ENCODE peak calls at places on chromosome 11, in seven cellular contexts. One of them, this sample, is unnamed.
A peak's percentile ranks its signal among the peaks of the same experiment; 100 is the strongest.

GRCh38 chr11:13278620-13279486 is 1.3 kb downstream of the BMAL1 start:
- DNase-seq in hepatocyte: peak; percentile 19
- DNase-seq in suprapubic skin: no peak
- DNase-seq in iPS DF 6.9: no peak
- DNase-seq in H9: no peak
- DNase-seq in colonic mucosa: no peak
- DNase-seq in GM23338: peak; percentile 60
- DNase-seq in this sample: no peak

GRCh38 chr11:73363147-73363546 is 13.1 kb upstream of the RELT start:
- DNase-seq in hepatocyte: no peak
- DNase-seq in suprapubic skin: no peak
- DNase-seq in iPS DF 6.9: no peak
- DNase-seq in H9: no peak
- DNase-seq in colonic mucosa: no peak
- DNase-seq in GM23338: no peak
- DNase-seq in this sample: no peak

GRCh38 chr11:129315781-129316579 is 59.7 kb upstream of the BARX2 start:
- DNase-seq in hepatocyte: peak; percentile 58
- DNase-seq in suprapubic skin: no peak
- DNase-seq in iPS DF 6.9: no peak
- DNase-seq in H9: peak; percentile 79
- DNase-seq in colonic mucosa: peak; percentile 87
- DNase-seq in GM23338: peak; percentile 62
- DNase-seq in this sample: no peak

GRCh38 chr11:88051386-88051785 is 123.9 kb downstream of the RAB38 start:
- DNase-seq in hepatocyte: no peak
- DNase-seq in suprapubic skin: no peak
- DNase-seq in iPS DF 6.9: no peak
- DNase-seq in H9: no peak
- DNase-seq in colonic mucosa: no peak
- DNase-seq in GM23338: no peak
- DNase-seq in this sample: no peak

GRCh38 chr11:68706237-68706636 is 21.9 kb downstream of the GAL start:
- DNase-seq in hepatocyte: no peak
- DNase-seq in suprapubic skin: no peak
- DNase-seq in iPS DF 6.9: no peak
- DNase-seq in H9: no peak
- DNase-seq in colonic mucosa: no peak
- DNase-seq in GM23338: peak; percentile 65
- DNase-seq in this sample: no peak

GRCh38 chr11:57387284-57388030 is 3.0 kb downstream of the PRG2 start:
- DNase-seq in hepatocyte: no peak
- DNase-seq in suprapubic skin: no peak
- DNase-seq in iPS DF 6.9: no peak
- DNase-seq in H9: no peak
- DNase-seq in colonic mucosa: no peak
- DNase-seq in GM23338: no peak
- DNase-seq in this sample: no peak

GRCh38 chr11:71211631-71212030 is 40.7 kb downstream of the SHANK2 start:
- DNase-seq in hepatocyte: no peak
- DNase-seq in suprapubic skin: no peak
- DNase-seq in iPS DF 6.9: no peak
- DNase-seq in H9: no peak
- DNase-seq in colonic mucosa: no peak
- DNase-seq in GM23338: no peak
- DNase-seq in this sample: no peak

GRCh38 chr11:1755344-1756023 is 5.1 kb upstream of the IFITM10 start:
- DNase-seq in hepatocyte: no peak
- DNase-seq in suprapubic skin: no peak
- DNase-seq in iPS DF 6.9: no peak
- DNase-seq in H9: no peak
- DNase-seq in colonic mucosa: no peak
- DNase-seq in GM23338: no peak
- DNase-seq in this sample: no peak

GRCh38 chr11:97364047-97364446 is 974.2 kb downstream of the JRKL start:
- DNase-seq in hepatocyte: no peak
- DNase-seq in suprapubic skin: no peak
- DNase-seq in iPS DF 6.9: no peak
- DNase-seq in H9: no peak
- DNase-seq in colonic mucosa: no peak
- DNase-seq in GM23338: no peak
- DNase-seq in this sample: no peak

GRCh38 chr11:130001491-130002351 is 914 bp downstream of the PRDM10 start:
- DNase-seq in hepatocyte: peak; percentile 63
- DNase-seq in suprapubic skin: peak; percentile 70
- DNase-seq in iPS DF 6.9: no peak
- DNase-seq in H9: peak; percentile 48
- DNase-seq in colonic mucosa: peak; percentile 53
- DNase-seq in GM23338: peak; percentile 54
- DNase-seq in this sample: no peak

GRCh38 chr11:62466444-62466843 is 47.6 kb downstream of the SCGB1A1 start:
- DNase-seq in hepatocyte: no peak
- DNase-seq in suprapubic skin: no peak
- DNase-seq in iPS DF 6.9: no peak
- DNase-seq in H9: no peak
- DNase-seq in colonic mucosa: no peak
- DNase-seq in GM23338: no peak
- DNase-seq in this sample: no peak

GRCh38 chr11:123474994-123475393 is 44.9 kb downstream of the GRAMD1B start:
- DNase-seq in hepatocyte: no peak
- DNase-seq in suprapubic skin: no peak
- DNase-seq in iPS DF 6.9: no peak
- DNase-seq in H9: no peak
- DNase-seq in colonic mucosa: no peak
- DNase-seq in GM23338: no peak
- DNase-seq in this sample: no peak

GRCh38 chr11:11444027-11444799 is 91.2 kb upstream of the CSNK2A3 start:
- DNase-seq in hepatocyte: no peak
- DNase-seq in suprapubic skin: no peak
- DNase-seq in iPS DF 6.9: no peak
- DNase-seq in H9: no peak
- DNase-seq in colonic mucosa: no peak
- DNase-seq in GM23338: no peak
- DNase-seq in this sample: no peak

GRCh38 chr11:27710536-27710935 is 10.3 kb upstream of the BDNF start:
- DNase-seq in hepatocyte: no peak
- DNase-seq in suprapubic skin: no peak
- DNase-seq in iPS DF 6.9: no peak
- DNase-seq in H9: no peak
- DNase-seq in colonic mucosa: no peak
- DNase-seq in GM23338: no peak
- DNase-seq in this sample: no peak

GRCh38 chr11:65899356-65900124 is 648 bp downstream of the FOSL1 start:
- DNase-seq in hepatocyte: peak; percentile 84
- DNase-seq in suprapubic skin: peak; percentile 89
- DNase-seq in iPS DF 6.9: no peak
- DNase-seq in H9: peak; percentile 67
- DNase-seq in colonic mucosa: peak; percentile 57
- DNase-seq in GM23338: peak; percentile 67
- DNase-seq in this sample: no peak

GRCh38 chr11:1866776-1867175 is 13.9 kb downstream of the LSP1 start:
- DNase-seq in hepatocyte: no peak
- DNase-seq in suprapubic skin: no peak
- DNase-seq in iPS DF 6.9: no peak
- DNase-seq in H9: no peak
- DNase-seq in colonic mucosa: no peak
- DNase-seq in GM23338: no peak
- DNase-seq in this sample: no peak

GRCh38 chr11:128472128-128473110 is 114.9 kb downstream of the ETS1 start:
- DNase-seq in hepatocyte: no peak
- DNase-seq in suprapubic skin: no peak
- DNase-seq in iPS DF 6.9: no peak
- DNase-seq in H9: no peak
- DNase-seq in colonic mucosa: no peak
- DNase-seq in GM23338: no peak
- DNase-seq in this sample: no peak

GRCh38 chr11:130211781-130212401 is 52.3 kb downstream of the ST14 start:
- DNase-seq in hepatocyte: no peak
- DNase-seq in suprapubic skin: peak; percentile 44
- DNase-seq in iPS DF 6.9: no peak
- DNase-seq in H9: peak; percentile 20
- DNase-seq in colonic mucosa: peak; percentile 18
- DNase-seq in GM23338: no peak
- DNase-seq in this sample: no peak

GRCh38 chr11:11400635-11401232 is 47.7 kb upstream of the CSNK2A3 start:
- DNase-seq in hepatocyte: no peak
- DNase-seq in suprapubic skin: no peak
- DNase-seq in iPS DF 6.9: peak; percentile 33
- DNase-seq in H9: peak; percentile 59
- DNase-seq in colonic mucosa: no peak
- DNase-seq in GM23338: peak; percentile 75
- DNase-seq in this sample: no peak

GRCh38 chr11:9771126-9771624 is 107.3 kb downstream of the SWAP70 start:
- DNase-seq in hepatocyte: no peak
- DNase-seq in suprapubic skin: no peak
- DNase-seq in iPS DF 6.9: no peak
- DNase-seq in H9: no peak
- DNase-seq in colonic mucosa: no peak
- DNase-seq in GM23338: no peak
- DNase-seq in this sample: no peak

GRCh38 chr11:96045622-96046456 is 121.9 kb upstream of the MTMR2 start:
- DNase-seq in hepatocyte: peak; percentile 74
- DNase-seq in suprapubic skin: no peak
- DNase-seq in iPS DF 6.9: peak; percentile 31
- DNase-seq in H9: peak; percentile 82
- DNase-seq in colonic mucosa: no peak
- DNase-seq in GM23338: peak; percentile 86
- DNase-seq in this sample: no peak

GRCh38 chr11:19561011-19561410 is 151.6 kb upstream of the NAV2 start:
- DNase-seq in hepatocyte: no peak
- DNase-seq in suprapubic skin: no peak
- DNase-seq in iPS DF 6.9: no peak
- DNase-seq in H9: no peak
- DNase-seq in colonic mucosa: no peak
- DNase-seq in GM23338: no peak
- DNase-seq in this sample: no peak

GRCh38 chr11:7576671-7577225 is 62.9 kb downstream of the PPFIBP2 start:
- DNase-seq in hepatocyte: no peak
- DNase-seq in suprapubic skin: no peak
- DNase-seq in iPS DF 6.9: no peak
- DNase-seq in H9: no peak
- DNase-seq in colonic mucosa: peak; percentile 31
- DNase-seq in GM23338: peak; percentile 19
- DNase-seq in this sample: no peak
- H3K27ac ChIP-seq in hepatocyte: peak overlapping the region; percentile 99
- H3K27ac ChIP-seq in suprapubic skin: peak overlapping the region; percentile 90
- H3K27ac ChIP-seq in iPS DF 6.9: no peak overlapping the region
- H3K27ac ChIP-seq in H9: peak overlapping the region; percentile 11
- H3K27ac ChIP-seq in colonic mucosa: peak overlapping the region; percentile 72
- H3K27ac ChIP-seq in GM23338: peak overlapping the region; percentile 93
- H3K27ac ChIP-seq in this sample: no peak overlapping the region

DNA sequence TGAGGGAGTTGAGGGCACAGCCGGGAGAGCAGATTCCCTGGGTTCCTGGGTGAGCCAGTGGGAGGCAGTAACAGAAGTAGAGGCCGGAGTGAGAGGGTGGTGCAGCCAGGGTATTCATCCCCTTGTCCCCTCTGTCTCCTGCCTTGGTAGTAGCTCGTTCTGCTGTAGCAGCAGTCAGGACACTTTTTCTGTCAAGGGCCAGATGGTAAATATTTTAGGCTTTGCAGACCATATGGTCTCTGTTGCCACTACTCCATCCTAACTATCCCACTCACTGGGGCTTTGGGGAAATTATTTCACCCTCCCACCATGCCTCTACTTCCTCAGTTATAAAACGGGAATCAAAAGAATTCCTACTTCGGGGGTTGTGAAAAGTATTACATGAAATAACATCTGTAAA is 90.0 kb upstream of the LDLRAD3 start:
- DNase-seq in hepatocyte: no peak
- DNase-seq in suprapubic skin: no peak
- DNase-seq in iPS DF 6.9: no peak
- DNase-seq in H9: no peak
- DNase-seq in colonic mucosa: no peak
- DNase-seq in GM23338: no peak
- DNase-seq in this sample: no peak
- H3K27ac ChIP-seq in hepatocyte: no peak overlapping the region
- H3K27ac ChIP-seq in suprapubic skin: no peak overlapping the region
- H3K27ac ChIP-seq in iPS DF 6.9: no peak overlapping the region
- H3K27ac ChIP-seq in H9: no peak overlapping the region
- H3K27ac ChIP-seq in colonic mucosa: no peak overlapping the region
- H3K27ac ChIP-seq in GM23338: no peak overlapping the region
- H3K27ac ChIP-seq in this sample: no peak overlapping the region

GRCh38 chr11:102229510-102230119 is 87.7 kb upstream of the BIRC3 start:
- DNase-seq in hepatocyte: peak; percentile 48
- DNase-seq in suprapubic skin: no peak
- DNase-seq in iPS DF 6.9: no peak
- DNase-seq in H9: no peak
- DNase-seq in colonic mucosa: no peak
- DNase-seq in GM23338: no peak
- DNase-seq in this sample: no peak
- H3K27ac ChIP-seq in hepatocyte: peak overlapping the region; percentile 18
- H3K27ac ChIP-seq in suprapubic skin: peak overlapping the region; percentile 5
- H3K27ac ChIP-seq in iPS DF 6.9: no peak overlapping the region
- H3K27ac ChIP-seq in H9: no peak overlapping the region
- H3K27ac ChIP-seq in colonic mucosa: no peak overlapping the region
- H3K27ac ChIP-seq in GM23338: no peak overlapping the region
- H3K27ac ChIP-seq in this sample: peak overlapping the region; percentile 41

GRCh38 chr11:121763526-121763925 is 310.8 kb upstream of the SORL1-AS1 start:
- DNase-seq in hepatocyte: no peak
- DNase-seq in suprapubic skin: no peak
- DNase-seq in iPS DF 6.9: no peak
- DNase-seq in H9: no peak
- DNase-seq in colonic mucosa: no peak
- DNase-seq in GM23338: no peak
- DNase-seq in this sample: no peak
- H3K27ac ChIP-seq in hepatocyte: peak overlapping the region; percentile 54
- H3K27ac ChIP-seq in suprapubic skin: no peak overlapping the region
- H3K27ac ChIP-seq in iPS DF 6.9: no peak overlapping the region
- H3K27ac ChIP-seq in H9: no peak overlapping the region
- H3K27ac ChIP-seq in colonic mucosa: no peak overlapping the region
- H3K27ac ChIP-seq in GM23338: no peak overlapping the region
- H3K27ac ChIP-seq in this sample: no peak overlapping the region